ENCODE peak calls at places on chromosomes 16 and 17, in six cellular contexts. One of them, this sample, is unnamed.

GRCh38 chr17:50495217-50495823 is 12.9 kb upstream of the MYCBPAP start:
- DNase-seq in neural progenitor cell: no peak
- DNase-seq in HCT116: no peak
- DNase-seq in fibroblast of lung: no peak
- DNase-seq in K562: no peak
- DNase-seq in neuronal stem cell: no peak
- DNase-seq in this sample: no peak

GRCh38 chr17:28204244-28204643 is 114.8 kb upstream of the TMEM97 start:
- DNase-seq in HCT116: no peak
- DNase-seq in fibroblast of lung: no peak
- DNase-seq in neuronal stem cell: no peak
- DNase-seq in K562: no peak
- DNase-seq in neural progenitor cell: no peak
- DNase-seq in this sample: no peak

GRCh38 chr17:2222901-2223616 is 80.5 kb downstream of the SMG6 start:
- DNase-seq in neuronal stem cell: no peak
- DNase-seq in HCT116: no peak
- DNase-seq in neural progenitor cell: peak
- DNase-seq in fibroblast of lung: peak
- DNase-seq in K562: no peak
- DNase-seq in this sample: peak

GRCh38 chr16:84839054-84839453 is 19.3 kb downstream of the CRISPLD2 start:
- DNase-seq in HCT116: peak
- DNase-seq in neuronal stem cell: no peak
- DNase-seq in K562: no peak
- DNase-seq in fibroblast of lung: peak
- DNase-seq in neural progenitor cell: no peak
- DNase-seq in this sample: no peak

GRCh38 chr17:73801455-73802100 is 157.3 kb upstream of the SDK2 start:
- DNase-seq in HCT116: no peak
- DNase-seq in neural progenitor cell: no peak
- DNase-seq in K562: no peak
- DNase-seq in neuronal stem cell: no peak
- DNase-seq in fibroblast of lung: no peak
- DNase-seq in this sample: no peak

GRCh38 chr17:73231363-73231762 is 30.3 kb downstream of the CPSF4L start:
- DNase-seq in HCT116: no peak
- DNase-seq in neural progenitor cell: no peak
- DNase-seq in neuronal stem cell: no peak
- DNase-seq in fibroblast of lung: peak
- DNase-seq in K562: no peak
- DNase-seq in this sample: no peak

GRCh38 chr16:29730649-29731048 is 15.1 kb downstream of the C16orf54 start:
- DNase-seq in neural progenitor cell: no peak
- DNase-seq in K562: no peak
- DNase-seq in fibroblast of lung: no peak
- DNase-seq in HCT116: no peak
- DNase-seq in neuronal stem cell: no peak
- DNase-seq in this sample: peak

GRCh38 chr17:81419333-81419885 is 24.2 kb downstream of the BAHCC1 start:
- DNase-seq in neuronal stem cell: no peak
- DNase-seq in K562: peak
- DNase-seq in HCT116: peak
- DNase-seq in fibroblast of lung: peak
- DNase-seq in neural progenitor cell: peak
- DNase-seq in this sample: no peak

GRCh38 chr16:27859020-27859419 is 204.5 kb downstream of the GSG1L start:
- DNase-seq in neuronal stem cell: no peak
- DNase-seq in fibroblast of lung: no peak
- DNase-seq in neural progenitor cell: peak
- DNase-seq in K562: no peak
- DNase-seq in HCT116: no peak
- DNase-seq in this sample: no peak

DNA sequence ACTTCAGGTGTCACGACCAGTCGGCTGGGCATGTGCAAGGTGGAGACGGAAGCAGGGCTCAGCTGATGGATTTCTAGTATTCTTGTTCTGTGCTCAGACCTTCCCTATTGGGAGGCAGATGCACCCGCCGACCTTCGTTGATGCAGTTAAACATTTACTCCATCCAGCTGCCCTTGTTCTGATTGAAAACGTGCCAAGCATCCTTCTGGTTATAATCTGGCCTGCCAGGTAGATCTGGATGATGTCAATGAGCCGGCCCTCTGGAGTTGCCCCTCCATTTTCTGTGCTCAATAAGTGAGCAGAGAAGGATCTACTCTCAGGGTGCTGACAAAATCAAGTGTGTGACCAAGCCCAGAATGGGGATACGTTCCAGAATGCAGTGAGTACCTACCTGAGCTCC is 38.3 kb downstream of the CCDC182 start:
- DNase-seq in neuronal stem cell: no peak
- DNase-seq in HCT116: no peak
- DNase-seq in K562: no peak
- DNase-seq in fibroblast of lung: no peak
- DNase-seq in neural progenitor cell: no peak
- DNase-seq in this sample: no peak
- H3K4me2 ChIP-seq in neuronal stem cell: no peak
- H3K4me2 ChIP-seq in HCT116: no peak
- H3K4me2 ChIP-seq in K562: no peak
- H3K4me2 ChIP-seq in fibroblast of lung: no peak
- H3K4me2 ChIP-seq in neural progenitor cell: no peak
- H3K4me2 ChIP-seq in this sample: no peak

DNA sequence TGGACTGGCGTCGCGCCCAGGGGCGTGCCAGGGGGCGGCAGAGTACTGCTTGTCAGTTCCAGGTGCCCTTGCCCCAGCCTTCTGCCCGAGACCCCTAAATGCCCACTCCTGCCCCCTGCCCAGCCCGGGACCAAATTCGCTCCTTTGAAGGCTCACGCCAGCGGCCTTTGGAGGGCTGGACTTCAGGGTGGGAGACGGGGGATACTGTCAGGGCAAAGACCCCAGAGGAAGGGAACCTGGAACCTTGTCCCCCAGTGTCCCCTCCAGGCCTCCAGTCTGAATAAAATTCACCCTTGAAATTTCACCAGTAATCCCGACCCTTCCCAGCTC is 737 bp downstream of the OTOP3 start:
- DNase-seq in fibroblast of lung: no peak
- DNase-seq in neural progenitor cell: no peak
- DNase-seq in K562: no peak
- DNase-seq in neuronal stem cell: no peak
- DNase-seq in HCT116: no peak
- DNase-seq in this sample: no peak
- H3K4me2 ChIP-seq in fibroblast of lung: no peak
- H3K4me2 ChIP-seq in neural progenitor cell: peak
- H3K4me2 ChIP-seq in K562: no peak
- H3K4me2 ChIP-seq in neuronal stem cell: no peak
- H3K4me2 ChIP-seq in HCT116: no peak
- H3K4me2 ChIP-seq in this sample: no peak

DNA sequence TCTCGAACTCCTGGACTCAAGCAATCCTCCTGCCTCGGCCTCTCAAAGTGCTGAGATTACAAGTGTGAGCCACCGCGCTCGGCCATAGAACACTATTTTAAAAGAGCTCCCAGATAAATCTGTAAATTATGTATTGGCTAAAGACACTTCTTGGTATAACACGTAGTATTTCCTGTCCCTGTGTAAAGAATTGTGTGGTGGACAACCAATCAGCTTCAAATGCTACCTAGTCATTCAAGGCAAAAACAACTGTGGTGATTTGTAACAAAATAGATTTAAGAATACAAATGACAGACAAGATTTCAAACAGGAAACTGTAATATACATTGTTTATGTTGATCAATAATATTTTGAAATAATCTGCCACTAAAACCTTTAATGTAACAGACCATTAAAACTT is 14.6 kb downstream of the CRLF3 start:
- DNase-seq in neural progenitor cell: no peak
- DNase-seq in K562: no peak
- DNase-seq in neuronal stem cell: no peak
- DNase-seq in HCT116: no peak
- DNase-seq in fibroblast of lung: no peak
- DNase-seq in this sample: no peak
- H3K4me2 ChIP-seq in neural progenitor cell: no peak
- H3K4me2 ChIP-seq in K562: no peak
- H3K4me2 ChIP-seq in neuronal stem cell: no peak
- H3K4me2 ChIP-seq in HCT116: no peak
- H3K4me2 ChIP-seq in fibroblast of lung: no peak
- H3K4me2 ChIP-seq in this sample: peak

DNA sequence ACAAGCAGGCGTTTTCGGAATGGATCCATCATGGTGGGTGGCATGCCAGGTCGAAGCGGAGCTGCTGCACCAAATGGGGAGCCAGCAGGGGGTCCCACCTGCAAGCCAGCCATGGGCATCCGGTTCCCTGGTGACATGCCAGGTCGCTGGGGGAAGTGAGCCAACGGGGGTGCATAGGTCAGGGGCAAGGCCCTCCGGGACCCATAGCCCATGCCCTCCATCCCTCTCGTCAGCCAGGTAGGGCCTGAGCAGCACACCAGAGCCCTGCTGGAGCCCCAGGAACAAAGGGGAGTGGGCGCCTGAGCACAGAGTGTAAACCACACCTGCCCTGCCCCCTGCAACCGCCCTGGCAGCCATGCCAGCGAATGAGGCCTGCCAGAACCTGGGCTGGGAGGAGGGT is 5.0 kb downstream of the SMARCD2 start:
- DNase-seq in HCT116: no peak
- DNase-seq in fibroblast of lung: no peak
- DNase-seq in K562: no peak
- DNase-seq in neural progenitor cell: no peak
- DNase-seq in neuronal stem cell: no peak
- DNase-seq in this sample: no peak
- H3K4me2 ChIP-seq in HCT116: no peak
- H3K4me2 ChIP-seq in fibroblast of lung: no peak
- H3K4me2 ChIP-seq in K562: no peak
- H3K4me2 ChIP-seq in neural progenitor cell: no peak
- H3K4me2 ChIP-seq in neuronal stem cell: no peak
- H3K4me2 ChIP-seq in this sample: no peak

GRCh38 chr17:13538841-13539411 is 62.8 kb downstream of the HS3ST3A1 start:
- DNase-seq in neural progenitor cell: no peak
- DNase-seq in neuronal stem cell: no peak
- DNase-seq in fibroblast of lung: no peak
- DNase-seq in K562: peak
- DNase-seq in HCT116: no peak
- DNase-seq in this sample: no peak

GRCh38 chr17:13540546-13540945 is 61.2 kb downstream of the HS3ST3A1 start:
- DNase-seq in K562: no peak
- DNase-seq in neural progenitor cell: no peak
- DNase-seq in fibroblast of lung: no peak
- DNase-seq in neuronal stem cell: no peak
- DNase-seq in HCT116: no peak
- DNase-seq in this sample: no peak

GRCh38 chr17:13542612-13543011 is 59.1 kb downstream of the HS3ST3A1 start:
- DNase-seq in neuronal stem cell: no peak
- DNase-seq in neural progenitor cell: no peak
- DNase-seq in fibroblast of lung: no peak
- DNase-seq in K562: no peak
- DNase-seq in HCT116: no peak
- DNase-seq in this sample: no peak

GRCh38 chr17:13539421-13539820 is 62.3 kb downstream of the HS3ST3A1 start:
- DNase-seq in HCT116: no peak
- DNase-seq in neuronal stem cell: no peak
- DNase-seq in neural progenitor cell: no peak
- DNase-seq in K562: no peak
- DNase-seq in fibroblast of lung: no peak
- DNase-seq in this sample: no peak

GRCh38 chr17:13541032-13541480 is 60.7 kb downstream of the HS3ST3A1 start:
- DNase-seq in K562: no peak
- DNase-seq in neuronal stem cell: no peak
- DNase-seq in neural progenitor cell: no peak
- DNase-seq in HCT116: peak
- DNase-seq in fibroblast of lung: peak
- DNase-seq in this sample: no peak
- H3K4me2 ChIP-seq in K562: no peak
- H3K4me2 ChIP-seq in neuronal stem cell: no peak
- H3K4me2 ChIP-seq in neural progenitor cell: no peak
- H3K4me2 ChIP-seq in HCT116: peak
- H3K4me2 ChIP-seq in fibroblast of lung: peak
- H3K4me2 ChIP-seq in this sample: no peak

DNA sequence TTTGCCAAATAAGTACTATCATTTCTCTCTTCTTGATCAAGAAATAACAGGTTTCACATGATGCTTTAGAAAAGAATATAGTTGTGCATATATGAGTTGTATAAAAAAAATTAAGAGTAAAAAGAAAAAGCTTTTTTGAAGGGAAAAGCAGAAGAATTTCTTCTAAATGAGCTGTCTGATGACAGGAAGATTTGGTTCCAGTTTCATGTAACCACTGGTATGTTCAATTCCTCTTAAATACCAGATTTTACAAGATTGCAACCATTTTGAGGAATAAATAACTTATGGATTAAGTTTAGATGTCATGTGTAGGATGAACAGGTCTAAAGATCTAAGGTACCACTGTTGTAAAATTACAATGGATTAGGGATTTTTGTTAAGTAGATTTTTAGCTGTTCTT is 45.0 kb downstream of the VMP1 start:
- DNase-seq in fibroblast of lung: no peak
- DNase-seq in neural progenitor cell: no peak
- DNase-seq in K562: no peak
- DNase-seq in HCT116: no peak
- DNase-seq in neuronal stem cell: no peak
- DNase-seq in this sample: no peak
- H3K4me2 ChIP-seq in fibroblast of lung: no peak
- H3K4me2 ChIP-seq in neural progenitor cell: no peak
- H3K4me2 ChIP-seq in K562: no peak
- H3K4me2 ChIP-seq in HCT116: no peak
- H3K4me2 ChIP-seq in neuronal stem cell: no peak
- H3K4me2 ChIP-seq in this sample: no peak